ENCODE peak calls at places on chromosome 9, in five cellular contexts. L is IMR-90, A is H1, F is neuronal stem cell, C is mesenchymal stem cell. G is an unnamed sample.

GRCh38 chr9:2018764-2019548 is 3.8 kb downstream of the SMARCA2 start:
- DNase-seq in F (peak), C (no peak), L (no peak), A (no peak), G (no peak)

GRCh38 chr9:13351768-13352386 is 72.4 kb upstream of the MPDZ start:
- DNase-seq in L (peak), C (peak), A (no peak), F (peak), G (peak)

GRCh38 chr9:6305954-6306563 is 22.1 kb upstream of the TPD52L3 start:
- DNase-seq in F (peak), A (no peak), L (peak), C (peak), G (peak)

GRCh38 chr9:125659954-125660353 is 47.1 kb downstream of the MAPKAP1 start:
- DNase-seq in L (peak), F (no peak), C (peak), A (no peak), G (peak)

GRCh38 chr9:132752877-132753592 is 82.8 kb downstream of the GTF3C4 start:
- DNase-seq in L (no peak), F (peak), A (no peak), C (no peak), G (no peak)

GRCh38 chr9:36690769-36691168 is 118.1 kb downstream of the MELK start:
- DNase-seq in L (no peak), F (no peak), C (no peak), A (no peak), G (no peak)

GRCh38 chr9:128078504-128079434 is 10.7 kb downstream of the SLC25A25 start:
- DNase-seq in A (no peak), L (peak), F (no peak), C (peak), G (peak)

GRCh38 chr9:114156311-114156657 is 947 bp downstream of the COL27A1 start:
- DNase-seq in F (no peak), A (no peak), C (no peak), L (no peak), G (no peak)

GRCh38 chr9:121773954-121774714 is 122.7 kb downstream of the DAB2IP start:
- DNase-seq in A (no peak), L (no peak), F (no peak), C (no peak), G (no peak)

GRCh38 chr9:122477346-122477745 is 380 bp downstream of the OR1J1 start:
- DNase-seq in C (no peak), L (no peak), A (no peak), F (no peak), G (no peak)

GRCh38 chr9:112754578-112754977 is 4.0 kb downstream of the SNX30 start:
- DNase-seq in L (peak), A (no peak), F (no peak), C (no peak), G (peak)

GRCh38 chr9:119368681-119369581 is at the start of gene BRINP1:
- DNase-seq in L (no peak), F (peak), C (peak), A (peak), G (peak)

GRCh38 chr9:105216440-105217178 is 27.8 kb upstream of the SLC44A1 start:
- DNase-seq in L (no peak), C (no peak), F (no peak), A (no peak), G (no peak)

GRCh38 chr9:87599901-87600610 is 102.4 kb downstream of the DAPK1 start:
- DNase-seq in L (peak), F (no peak), A (no peak), C (peak), G (peak)

GRCh38 chr9:129910628-129911567 is 75.6 kb downstream of the USP20 start:
- DNase-seq in L (peak), A (no peak), C (peak), F (no peak), G (no peak)

GRCh38 chr9:96100385-96100978 is 201.5 kb downstream of the HSD17B3 start:
- DNase-seq in F (no peak), C (no peak), A (no peak), L (no peak), G (peak)

GRCh38 chr9:6426117-6426516 is 13.1 kb downstream of the UHRF2 start:
- DNase-seq in A (no peak), C (no peak), F (no peak), L (peak), G (no peak)

GRCh38 chr9:121765021-121765950 is 113.9 kb downstream of the DAB2IP start:
- DNase-seq in C (peak), A (no peak), L (peak), F (no peak), G (no peak)

GRCh38 chr9:128055222-128056040 is 11.7 kb downstream of the NAIF1 start:
- DNase-seq in C (peak), L (no peak), F (no peak), A (no peak), G (peak)

GRCh38 chr9:16367605-16368424 is 502.7 kb downstream of the BNC2 start:
- DNase-seq in A (no peak), F (no peak), L (peak), C (peak), G (peak)

GRCh38 chr9:69885931-69886330 is 65.3 kb downstream of the CFAP95 start:
- DNase-seq in L (no peak), C (no peak), A (no peak), F (no peak), G (no peak)

GRCh38 chr9:4106081-4106491 is 193.8 kb downstream of the GLIS3 start:
- DNase-seq in F (no peak), C (no peak), A (no peak), L (no peak), G (no peak)

GRCh38 chr9:36864491-36865410 is 169.3 kb downstream of the PAX5 start:
- DNase-seq in A (no peak), F (peak), L (no peak), C (no peak), G (peak)

GRCh38 chr9:129832957-129833356 is 2.1 kb downstream of the C9orf78 start:
- DNase-seq in C (no peak), L (peak), F (no peak), A (no peak), G (no peak)

GRCh38 chr9:25827626-25828025 is 149.4 kb upstream of the TUSC1 start:
- DNase-seq in C (no peak), L (no peak), F (no peak), A (no peak), G (no peak)

GRCh38 chr9:84860423-84861115 is 191.0 kb downstream of the NTRK2 start:
- DNase-seq in L (no peak), A (no peak), F (no peak), C (peak), G (peak)

GRCh38 chr9:121704281-121704680 is 52.8 kb downstream of the DAB2IP start:
- DNase-seq in A (no peak), F (no peak), C (no peak), L (no peak), G (no peak)

GRCh38 chr9:129384138-129384886 is 206.3 kb upstream of the IER5L start:
- DNase-seq in A (no peak), C (no peak), F (no peak), L (no peak), G (no peak)

GRCh38 chr9:120386390-120387131 is 193.4 kb downstream of the CDK5RAP2 start:
- DNase-seq in F (no peak), A (no peak), C (no peak), L (no peak), G (no peak)

GRCh38 chr9:71858812-71859211 is 52.2 kb downstream of the ABHD17B start:
- DNase-seq in A (no peak), L (peak), C (no peak), F (no peak), G (no peak)

GRCh38 chr9:18149457-18150011 is 324.4 kb upstream of the ADAMTSL1 start:
- DNase-seq in F (no peak), L (peak), A (no peak), C (no peak), G (no peak)

GRCh38 chr9:12859704-12860251 is 85.0 kb downstream of the LURAP1L start:
- DNase-seq in C (no peak), L (peak), F (no peak), A (no peak), G (no peak)

GRCh38 chr9:72092820-72093219 is 32.4 kb upstream of the C9orf57 start:
- DNase-seq in A (no peak), F (no peak), C (no peak), L (no peak), G (no peak)

GRCh38 chr9:95406114-95406513 is 88.6 kb upstream of the FANCC start:
- DNase-seq in A (no peak), F (no peak), C (peak), L (peak), G (no peak)

GRCh38 chr9:93893899-93894690 is 61.1 kb downstream of the BARX1 start:
- DNase-seq in A (peak), F (no peak), C (no peak), L (no peak), G (no peak)

GRCh38 chr9:121067655-121068054 is 7.1 kb upstream of the CNTRL start:
- DNase-seq in C (no peak), F (no peak), L (no peak), A (no peak), G (no peak)

GRCh38 chr9:117170567-117170966 is 244.3 kb downstream of the ASTN2 start:
- DNase-seq in L (no peak), F (no peak), A (no peak), C (no peak), G (no peak)
- H2BK15ac ChIP-seq in L (no peak), F (no peak), A (no peak), C (no peak), G (no peak)

DNA sequence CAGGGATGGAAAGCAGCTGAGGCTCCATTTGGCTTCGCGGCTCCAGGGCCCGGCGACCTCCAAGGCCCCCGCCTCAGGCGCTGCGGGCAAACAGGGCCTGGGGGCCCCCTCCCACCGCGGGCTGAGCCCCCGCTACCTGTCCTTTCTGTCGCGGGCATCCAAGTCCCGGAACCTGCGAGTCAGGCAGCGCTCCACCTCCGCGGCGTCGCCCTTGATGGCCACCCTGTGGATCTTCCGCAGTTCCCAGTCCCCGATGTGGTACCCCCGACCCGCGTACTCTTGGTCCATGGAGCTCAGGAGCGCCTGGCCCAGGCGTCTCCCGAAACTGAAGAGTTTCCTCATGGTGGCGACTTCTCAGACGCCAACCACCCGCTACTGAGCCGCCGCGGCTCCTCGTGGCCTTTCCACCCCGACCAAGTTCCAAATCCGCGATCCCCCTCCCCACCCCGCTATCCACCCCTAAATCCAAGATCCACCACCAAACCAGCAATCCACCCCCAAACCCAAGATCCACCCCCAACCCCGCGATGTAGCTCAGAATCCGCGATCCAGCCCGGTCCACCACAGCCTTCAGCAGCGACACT is 86.5 kb upstream of the CCDC180 start:
- DNase-seq in F (peak), A (peak), C (peak), L (no peak), G (peak)
- H3K4me3 ChIP-seq in F (peak), A (peak), C (no peak), L (no peak), G (peak)

GRCh38 chr9:131255731-131256197 is 20.5 kb downstream of the FAM78A start:
- DNase-seq in A (no peak), L (no peak), C (no peak), F (no peak), G (no peak)

GRCh38 chr9:131257266-131258025 is 18.9 kb downstream of the FAM78A start:
- DNase-seq in C (no peak), F (no peak), A (no peak), L (no peak), G (no peak)

GRCh38 chr9:131254107-131254491 is 22.2 kb downstream of the FAM78A start:
- DNase-seq in C (peak), L (no peak), F (no peak), A (no peak), G (no peak)

DNA sequence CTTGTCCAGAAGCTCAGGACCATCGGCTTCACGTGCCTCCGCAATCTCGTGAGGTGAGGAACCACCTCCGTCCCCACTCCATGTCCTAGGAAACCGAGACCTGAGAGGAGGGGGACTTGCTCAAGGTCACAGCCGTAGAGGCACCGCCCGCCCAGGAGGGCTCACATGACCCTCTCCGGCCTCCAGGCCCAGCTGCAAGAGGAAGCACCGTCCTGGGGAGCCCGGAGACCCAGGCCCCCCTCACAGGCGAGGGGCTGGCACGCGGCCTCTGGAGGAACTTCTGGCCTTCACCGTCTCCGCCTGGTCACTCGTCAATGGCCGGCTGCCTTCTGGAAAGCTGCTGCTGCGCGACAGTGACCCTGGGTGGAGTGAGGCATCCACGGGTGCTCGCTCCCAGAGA is 24.2 kb downstream of the FAM78A start:
- DNase-seq in F (no peak), A (no peak), C (no peak), L (no peak), G (no peak)
- H2BK15ac ChIP-seq in F (peak), A (no peak), C (no peak), L (no peak), G (no peak)

GRCh38 chr9:135478191-135478590 is 1.4 kb upstream of the PPP1R26 start:
- DNase-seq in C (no peak), L (no peak), A (no peak), F (no peak), G (no peak)

GRCh38 chr9:135480071-135480941 is 724 bp downstream of the PPP1R26 start:
- DNase-seq in C (peak), F (peak), L (peak), A (peak), G (peak)

GRCh38 chr9:135480942-135481315 is 1.3 kb downstream of the PPP1R26 start:
- DNase-seq in L (no peak), F (no peak), A (no peak), C (no peak), G (no peak)

GRCh38 chr9:135478858-135479468 is 619 bp upstream of the PPP1R26 start:
- DNase-seq in F (peak), A (peak), L (no peak), C (peak), G (peak)

DNA sequence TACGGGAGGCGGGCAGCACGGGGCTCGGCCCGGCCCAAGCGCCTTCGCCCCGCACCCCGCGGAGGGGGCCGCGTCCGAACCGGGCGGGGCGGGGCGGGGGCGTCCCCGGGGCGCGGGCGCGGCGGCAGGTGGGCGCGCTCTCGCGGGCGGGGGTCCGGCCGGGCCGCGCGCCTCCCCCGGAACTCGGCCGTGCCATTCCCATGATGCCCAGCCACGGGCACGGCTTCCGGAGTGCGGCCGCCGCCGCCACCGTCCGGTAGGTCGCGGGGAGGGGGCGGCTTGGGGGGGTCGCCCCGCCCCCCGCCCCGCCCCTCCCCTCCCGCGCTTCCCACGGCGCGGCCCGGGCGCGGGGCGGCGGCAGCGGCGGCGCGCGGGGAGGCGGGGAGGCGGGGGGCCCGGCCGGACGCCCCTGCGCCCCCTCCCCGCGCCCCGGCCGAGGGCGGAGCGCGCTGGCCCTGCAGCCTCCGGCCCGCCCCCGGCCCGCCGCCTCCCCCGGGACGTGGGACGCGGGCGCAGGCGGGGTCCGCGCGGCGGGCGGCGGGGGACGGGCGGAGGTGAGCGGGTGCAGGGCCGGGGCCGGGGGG is at the start of gene PPP1R26:
- DNase-seq in L (no peak), F (peak), A (no peak), C (no peak), G (no peak)
- H3K4me3 ChIP-seq in L (peak), F (peak), A (peak), C (peak), G (peak)